ENCODE peak calls at places on chromosomes 5 and 9, in four cellular contexts. A is left lung; G is CD8-positive, alpha-beta memory T cell; V is hepatocyte. C is an unnamed sample. For H3K4me1, the result is how much of the 10 kb centered on the place peaks cover.

GRCh38 chr5:145360936-145361335 is 474.2 kb downstream of the PRELID2 start:
- DNase-seq in A (no peak), G (no peak), V (no peak), C (no peak)

GRCh38 chr5:151141535-151141934 is 16.0 kb downstream of the ANXA6 start:
- DNase-seq in A (no peak), G (peak), V (peak), C (no peak)

GRCh38 chr9:37938121-37938906 is 34.4 kb upstream of the SLC25A51 start:
- DNase-seq in A (no peak), G (no peak), V (peak), C (peak)

GRCh38 chr9:131886839-131887238 is 147.0 kb upstream of the RAPGEF1 start:
- DNase-seq in A (no peak), G (no peak), V (no peak), C (no peak)

GRCh38 chr5:36734422-36734821 is 128.0 kb downstream of the SLC1A3 start:
- DNase-seq in A (no peak), G (no peak), V (peak), C (no peak)

GRCh38 chr5:127892467-127893207 is 189.4 kb downstream of the CCDC192 start:
- DNase-seq in A (no peak), G (no peak), V (no peak), C (no peak)

GRCh38 chr5:51395666-51396356 is 12.6 kb downstream of the ISL1 start:
- DNase-seq in A (no peak), G (no peak), V (no peak), C (no peak)

GRCh38 chr5:161152415-161152814 is 300.4 kb upstream of the ATP10B start:
- DNase-seq in A (no peak), G (no peak), V (no peak), C (no peak)

GRCh38 chr5:67538855-67539506 is 342.4 kb upstream of the CD180 start:
- DNase-seq in A (no peak), G (no peak), V (no peak), C (no peak)

GRCh38 chr5:91266184-91266705 is 116.9 kb downstream of the ARRDC3 start:
- DNase-seq in A (no peak), G (no peak), V (peak), C (no peak)

GRCh38 chr5:142925795-142926194 is 155.6 kb downstream of the ARHGAP26 start:
- DNase-seq in A (no peak), G (no peak), V (no peak), C (no peak)

GRCh38 chr5:73152411-73153388 is 20.3 kb upstream of the TMEM174 start:
- DNase-seq in A (no peak), G (no peak), V (no peak), C (no peak)

GRCh38 chr5:5278201-5278814 is 138.2 kb downstream of the ADAMTS16 start:
- DNase-seq in A (no peak), G (no peak), V (no peak), C (no peak)

GRCh38 chr9:73143606-73144328 is 7.9 kb upstream of the ANXA1 start:
- DNase-seq in A (no peak), G (no peak), V (peak), C (no peak)

GRCh38 chr5:89034588-89034987 is 151.6 kb upstream of the MEF2C start:
- DNase-seq in A (no peak), G (no peak), V (no peak), C (no peak)

GRCh38 chr9:83435301-83435700 is 102.9 kb downstream of the FRMD3 start:
- DNase-seq in A (no peak), G (no peak), V (no peak), C (no peak)

GRCh38 chr5:169071-169727 is 22.1 kb upstream of the LRRC14B start:
- DNase-seq in A (no peak), G (no peak), V (no peak), C (peak)

GRCh38 chr9:85521331-85522197 is 220.2 kb downstream of the AGTPBP1 start:
- DNase-seq in A (no peak), G (no peak), V (no peak), C (no peak)

GRCh38 chr9:74125916-74126315 is 371.2 kb upstream of the RORB start:
- DNase-seq in A (no peak), G (no peak), V (no peak), C (no peak)

GRCh38 chr5:131491749-131492148 is 143.3 kb downstream of the RAPGEF6 start:
- DNase-seq in A (no peak), G (no peak), V (no peak), C (no peak)

GRCh38 chr5:38373733-38374132 is 115.4 kb downstream of the EGFLAM start:
- DNase-seq in A (no peak), G (no peak), V (no peak), C (no peak)

GRCh38 chr9:94511134-94511942 is 43.5 kb upstream of the PCAT7 start:
- DNase-seq in A (no peak), G (no peak), V (no peak), C (no peak)

GRCh38 chr9:98022447-98022846 is 34.1 kb upstream of the NANS start:
- DNase-seq in A (no peak), G (no peak), V (no peak), C (no peak)

GRCh38 chr5:94745786-94746730 is 127.6 kb downstream of the SLF1 start:
- DNase-seq in A (no peak), G (no peak), V (no peak), C (no peak)

GRCh38 chr9:4983541-4984165 is 1.4 kb upstream of the JAK2 start:
- DNase-seq in A (no peak), G (no peak), V (no peak), C (no peak)

GRCh38 chr9:128770286-128770685 is 1.4 kb downstream of the ZER1 start:
- DNase-seq in A (no peak), G (no peak), V (no peak), C (no peak)

GRCh38 chr9:130444565-130445221 is at the start of gene ASS1:
- DNase-seq in A (peak), G (no peak), V (peak), C (peak)

GRCh38 chr5:5270958-5271605 is 131.0 kb downstream of the ADAMTS16 start:
- DNase-seq in A (peak), G (no peak), V (peak), C (peak)

GRCh38 chr9:38311382-38312270 is 80.9 kb upstream of the ALDH1B1 start:
- DNase-seq in A (no peak), G (no peak), V (peak), C (no peak)

GRCh38 chr5:15463231-15463630 is 36.7 kb upstream of the FBXL7 start:
- DNase-seq in A (no peak), G (no peak), V (no peak), C (no peak)

GRCh38 chr9:37528652-37529072 is 42.9 kb downstream of the POLR1E start:
- DNase-seq in A (no peak), G (no peak), V (no peak), C (no peak)

GRCh38 chr9:130026583-130027427 is 16.2 kb downstream of the FNBP1 start:
- DNase-seq in A (no peak), G (no peak), V (no peak), C (no peak)

GRCh38 chr9:38085308-38085707 is 16.3 kb upstream of the SHB start:
- DNase-seq in A (no peak), G (no peak), V (no peak), C (no peak)

GRCh38 chr5:60066502-60066901 is 173.0 kb upstream of the PDE4D start:
- DNase-seq in A (no peak), G (no peak), V (no peak), C (no peak)

GRCh38 chr5:54905942-54906537 is 79.4 kb downstream of the ESM1 start:
- DNase-seq in A (peak), G (peak), V (peak), C (peak)

GRCh38 chr5:66209794-66210193 is 65.7 kb downstream of the SREK1 start:
- DNase-seq in A (no peak), G (no peak), V (no peak), C (no peak)

GRCh38 chr5:136000937-136001336 is 27.9 kb upstream of the TGFBI start:
- DNase-seq in A (no peak), G (no peak), V (no peak), C (no peak)

GRCh38 chr5:5314166-5314565 is 108.3 kb upstream of the ICE1 start:
- DNase-seq in A (no peak), G (no peak), V (no peak), C (no peak)

GRCh38 chr5:117182104-117182503 is 607.5 kb upstream of the SEMA6A start:
- DNase-seq in A (no peak), G (no peak), V (no peak), C (no peak)

DNA sequence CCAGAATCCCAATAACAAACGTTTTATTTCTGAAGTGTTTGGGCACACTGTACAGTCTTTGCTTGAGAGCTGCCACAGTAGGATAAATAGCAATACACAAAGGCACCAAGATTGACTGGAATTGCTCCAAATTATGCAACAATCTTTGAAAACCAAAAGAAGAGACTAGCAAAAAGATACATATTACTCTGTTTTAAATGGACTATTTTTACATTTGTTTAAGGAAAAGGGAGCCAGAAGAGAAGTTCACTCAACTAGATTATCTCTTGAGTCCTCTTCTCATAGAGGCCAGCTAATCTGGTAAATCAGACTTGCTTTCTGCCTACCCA is 385.0 kb upstream of the SLC30A5 start:
- DNase-seq in A (no peak), G (no peak), V (no peak), C (no peak)
- H3K4me1 ChIP-seq in A (under half), G (under half), V (under half), C (under half)

DNA sequence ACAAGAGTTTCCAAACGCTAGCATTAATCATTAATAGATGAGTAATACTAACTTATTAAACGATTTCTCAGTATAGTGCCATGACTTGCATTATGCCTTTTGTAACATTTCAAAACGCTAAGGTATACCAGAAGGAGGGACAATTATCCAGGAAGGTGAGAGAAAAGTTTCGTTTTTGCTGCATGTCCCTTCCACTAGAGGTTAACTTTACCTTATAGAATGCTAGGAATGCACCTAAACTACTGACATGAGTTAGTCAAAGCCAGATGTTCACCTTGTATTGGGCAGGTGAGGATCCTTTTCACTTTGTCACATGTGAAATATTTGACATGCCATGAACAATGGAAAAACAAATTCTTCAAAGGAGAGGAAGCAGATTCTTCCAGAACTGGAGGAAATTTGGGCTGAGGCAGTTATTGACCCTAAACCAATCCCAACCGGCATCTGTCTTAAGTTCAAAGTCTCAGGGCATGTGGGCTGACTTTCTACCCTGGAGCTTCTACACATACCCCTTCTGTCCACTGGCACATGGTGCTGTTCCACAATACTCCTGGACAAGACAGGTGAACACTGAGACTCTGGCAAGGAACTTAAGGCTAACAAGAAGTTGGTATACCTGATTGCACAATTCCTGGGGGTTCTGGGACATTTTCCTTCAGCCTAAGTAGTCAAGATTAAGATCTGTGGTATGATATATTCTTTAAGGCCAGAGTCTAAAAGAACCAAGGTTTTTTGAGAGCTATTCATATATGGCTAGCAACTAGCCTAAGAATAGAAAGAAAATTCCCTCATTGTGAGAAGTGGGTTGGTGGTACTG is 2.5 kb downstream of the VLDLR start:
- DNase-seq in A (no peak), G (no peak), V (no peak), C (no peak)
- H3K4me3 ChIP-seq in A (peak), G (no peak), V (peak), C (peak)

GRCh38 chr5:177535125-177535524 is 18.4 kb upstream of the DDX41 start:
- DNase-seq in A (no peak), G (no peak), V (no peak), C (no peak)
- H3K4me1 ChIP-seq in A (under half), G (under half), V (under half), C (under half)

DNA sequence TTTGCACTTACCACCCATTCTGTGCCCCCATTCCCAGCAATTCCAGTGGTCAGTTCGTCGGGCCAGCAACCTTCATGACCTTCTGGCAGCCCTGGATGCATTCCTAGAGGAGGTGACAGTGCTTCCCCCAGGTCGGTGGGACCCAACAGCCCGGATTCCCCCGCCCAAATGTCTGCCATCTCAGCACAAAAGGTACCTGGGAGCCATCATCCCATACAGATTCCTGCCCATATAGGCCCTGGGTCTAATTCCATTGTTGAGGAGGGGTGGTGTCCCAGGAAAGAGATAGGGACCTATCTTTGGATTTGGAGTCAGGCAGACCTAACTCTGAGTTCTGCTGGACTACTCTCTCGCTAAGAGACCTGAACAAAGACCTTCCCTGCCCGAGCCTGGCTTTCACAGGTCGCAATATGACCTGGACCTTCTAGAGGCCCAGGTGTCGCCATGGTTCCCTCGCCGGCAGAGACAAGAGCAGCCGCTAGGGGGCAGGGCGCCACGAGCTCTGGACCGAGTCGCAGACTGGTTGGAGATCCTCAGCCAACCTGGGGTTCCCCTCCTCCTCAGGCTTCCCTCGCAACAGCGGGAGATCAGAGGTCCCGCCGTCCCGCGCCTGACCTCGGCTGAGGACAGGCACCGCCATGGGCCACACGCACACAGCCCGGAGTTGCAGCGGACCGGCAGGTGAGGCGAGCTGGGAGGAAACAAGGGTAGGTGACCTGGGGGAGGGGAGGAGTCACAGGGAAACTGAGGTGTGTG is 3.1 kb downstream of the SLC4A9 start:
- DNase-seq in A (peak), G (peak), V (peak), C (peak)
- H3K4me3 ChIP-seq in A (no peak), G (peak), V (no peak), C (peak)

GRCh38 chr5:81852277-81853004 is 101.5 kb upstream of the SSBP2 start:
- DNase-seq in A (no peak), G (no peak), V (peak), C (peak)

GRCh38 chr5:81850932-81851331 is 100.0 kb upstream of the SSBP2 start:
- DNase-seq in A (no peak), G (no peak), V (no peak), C (no peak)

GRCh38 chr5:81853005-81853357 is 102.1 kb upstream of the SSBP2 start:
- DNase-seq in A (no peak), G (no peak), V (no peak), C (no peak)

GRCh38 chr5:81850494-81850893 is 99.6 kb upstream of the SSBP2 start:
- DNase-seq in A (no peak), G (no peak), V (no peak), C (no peak)

GRCh38 chr5:81851481-81852178 is 100.7 kb upstream of the SSBP2 start:
- DNase-seq in A (peak), G (peak), V (peak), C (peak)
- H3K4me1 ChIP-seq in A (under half), G (under half), V (under half), C (under half)

GRCh38 chr9:136090060-136090735 is 4.9 kb downstream of the NACC2 start:
- DNase-seq in A (no peak), G (no peak), V (no peak), C (peak)

GRCh38 chr9:136092353-136092650 is 2.8 kb downstream of the NACC2 start:
- DNase-seq in A (no peak), G (no peak), V (no peak), C (no peak)

GRCh38 chr9:136091582-136092352 is 3.3 kb downstream of the NACC2 start:
- DNase-seq in A (no peak), G (no peak), V (no peak), C (no peak)

GRCh38 chr9:136089697-136090045 is 5.4 kb downstream of the NACC2 start:
- DNase-seq in A (no peak), G (no peak), V (no peak), C (no peak)

DNA sequence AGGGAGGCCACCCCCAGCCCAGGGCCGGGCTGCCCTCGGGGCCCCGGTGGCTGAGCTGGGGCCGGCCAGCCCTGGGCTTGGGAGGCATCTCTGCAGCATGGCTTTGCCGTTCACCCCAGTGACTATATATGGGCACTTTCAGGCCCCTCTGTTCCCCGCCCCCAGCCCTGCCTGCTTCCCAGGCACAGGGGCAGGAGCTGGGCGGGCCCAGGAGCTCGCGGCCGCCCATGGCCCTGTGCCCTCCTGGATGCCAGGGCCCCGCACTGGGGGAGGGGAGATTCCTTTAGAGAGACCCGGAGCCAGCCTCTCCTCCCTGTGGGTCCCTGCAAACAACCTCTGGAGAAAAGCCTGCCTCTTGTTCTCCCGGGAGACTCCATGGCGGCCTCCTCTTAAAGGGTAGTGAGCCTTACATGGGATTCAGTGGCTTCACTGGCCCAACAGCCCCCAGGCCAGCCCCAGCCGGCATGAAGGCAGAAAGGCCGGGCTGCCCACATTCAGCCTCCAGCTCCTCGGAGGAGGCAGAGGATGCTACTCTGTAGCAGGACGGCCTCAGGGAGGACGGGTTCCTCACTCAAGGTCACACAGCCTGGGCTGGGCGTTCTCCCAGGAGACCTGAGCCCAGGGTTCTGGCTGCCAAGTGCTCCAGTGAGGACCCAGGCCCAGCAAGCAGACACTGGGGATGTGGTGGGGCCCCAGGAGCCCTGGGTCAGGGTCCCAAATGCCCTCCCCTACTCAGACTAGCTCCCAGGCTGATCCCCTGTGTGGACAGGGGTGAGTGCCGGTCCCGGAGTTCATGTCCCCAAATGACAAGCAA is 4.1 kb downstream of the NACC2 start:
- DNase-seq in A (no peak), G (no peak), V (no peak), C (peak)
- H3K4me3 ChIP-seq in A (no peak), G (no peak), V (no peak), C (no peak)

DNA sequence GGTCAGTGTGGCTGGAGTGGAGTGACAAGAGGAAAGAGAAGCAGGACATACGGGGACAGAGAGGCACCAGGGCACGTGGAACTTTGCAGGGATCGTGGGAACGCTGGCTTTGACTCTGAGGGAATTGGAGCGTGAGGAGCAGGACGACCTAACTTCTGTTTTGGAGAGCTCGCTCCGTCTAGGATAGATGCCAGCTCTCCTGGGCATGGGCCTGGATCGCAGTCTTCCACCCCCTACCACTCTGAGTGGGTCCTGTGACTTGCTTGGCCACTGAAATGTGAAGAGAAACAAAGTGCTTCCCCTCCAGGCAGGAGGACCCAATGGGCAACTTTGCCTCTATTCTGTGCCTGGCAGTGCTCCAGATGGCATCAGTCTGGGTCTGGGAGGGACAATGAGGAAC is 8.7 kb upstream of the SH3PXD2B start:
- DNase-seq in A (peak), G (no peak), V (no peak), C (no peak)
- H3K4me1 ChIP-seq in A (under half), G (under half), V (under half), C (under half)

C was measured in lower lobe of right lung.